ENCODE peak calls at places on chromosomes 4 and X, in nine cellular contexts. E is ovary, S is ascending aorta, A is GM23248, U is tibial nerve, K is MM.1S, C is transverse colon, T is sigmoid colon, V is PC-9. F is an unnamed sample.

GRCh38 chr4:124589827-124590226 is 122.7 kb downstream of the ANKRD50 start:
- DNase-seq in V (no peak), E (no peak), S (no peak), T (no peak), C (no peak), A (no peak), U (no peak), K (no peak), F (no peak)

GRCh38 chr4:90328558-90328957 is 201.4 kb downstream of the CCSER1 start:
- DNase-seq in U (no peak), C (peak; percentile 33), T (no peak), A (peak; percentile 12), E (no peak), V (no peak), K (no peak), S (no peak), F (no peak)

GRCh38 chrX:80139564-80139963 is 125.0 kb downstream of the TBX22 start:
- DNase-seq in S (no peak), C (no peak), A (no peak), V (no peak), U (no peak), K (no peak), E (no peak), T (no peak), F (no peak)

GRCh38 chr4:168995537-168996295 is 14.3 kb downstream of the CBR4 start:
- DNase-seq in C (no peak), V (no peak), A (peak; percentile 30), U (no peak), S (no peak), T (no peak), K (no peak), E (no peak), F (no peak)

GRCh38 chrX:140087865-140088264 is 122.5 kb upstream of the CXorf66 start:
- DNase-seq in U (no peak), E (no peak), S (no peak), T (no peak), V (no peak), C (no peak), K (no peak), A (no peak), F (no peak)

GRCh38 chr4:54066718-54067129 is 2.3 kb upstream of the CHIC2 start:
- DNase-seq in K (no peak), E (no peak), S (no peak), U (no peak), C (no peak), T (no peak), A (no peak), V (no peak), F (no peak)

GRCh38 chr4:125765936-125766335 is 451.2 kb downstream of the FAT4 start:
- DNase-seq in V (no peak), K (no peak), A (peak; percentile 43), S (no peak), T (no peak), E (no peak), U (no peak), C (no peak), F (no peak)

GRCh38 chr4:56050584-56050983 is 101.8 kb downstream of the CEP135 start:
- DNase-seq in A (no peak), C (no peak), E (no peak), V (no peak), T (no peak), K (no peak), U (no peak), S (no peak), F (no peak)

GRCh38 chrX:136176399-136176825 is 29.1 kb downstream of the FHL1 start:
- DNase-seq in V (peak; percentile 81), A (peak; percentile 82), C (no peak), S (peak; percentile 86), E (peak; percentile 24), U (peak; percentile 37), K (no peak), T (peak; percentile 84), F (no peak)

GRCh38 chr4:125664091-125664767 is 349.5 kb downstream of the FAT4 start:
- DNase-seq in V (no peak), U (no peak), A (no peak), K (no peak), C (no peak), T (no peak), E (no peak), S (no peak), F (no peak)

GRCh38 chr4:168183717-168184571 is 91.6 kb downstream of the ANXA10 start:
- DNase-seq in A (peak; percentile 61), T (no peak), V (no peak), S (no peak), U (no peak), C (no peak), E (no peak), K (peak; percentile 43), F (no peak)

GRCh38 chrX:135114392-135114791 is 5.9 kb downstream of the ETDB start:
- DNase-seq in V (peak; percentile 39), E (no peak), C (no peak), T (no peak), K (peak; percentile 18), S (no peak), U (no peak), A (no peak), F (no peak)

GRCh38 chrX:39981946-39982345 is 115.8 kb downstream of the BCOR start:
- DNase-seq in A (no peak), K (no peak), E (no peak), C (no peak), V (no peak), U (no peak), T (no peak), S (no peak), F (no peak)

GRCh38 chr4:121711263-121712000 is 14.7 kb upstream of the ANXA5 start:
- DNase-seq in S (peak; percentile 93), T (peak; percentile 96), A (peak; percentile 99), V (peak; percentile 86), E (peak; percentile 90), K (peak; percentile 21), U (peak; percentile 77), C (peak; percentile 73), F (no peak)

GRCh38 chrX:65587616-65588526 is 53.3 kb upstream of the LAS1L start:
- DNase-seq in K (no peak), V (no peak), E (peak; percentile 90), C (peak; percentile 86), U (peak; percentile 78), A (peak; percentile 74), T (peak; percentile 94), S (peak; percentile 86), F (no peak)

GRCh38 chr4:147638365-147638764 is 21.2 kb downstream of the TMEM184C start:
- DNase-seq in T (no peak), K (no peak), A (no peak), E (no peak), V (no peak), S (no peak), C (no peak), U (no peak), F (no peak)
- H3K36me3 ChIP-seq in T (peaks cover 21% of the 10 kb centered on the region), K (peaks cover 7% of the 10 kb centered on the region), A (peaks cover 42% of the 10 kb centered on the region), E (no peaks in the 10 kb centered on the region), V (no peaks in the 10 kb centered on the region), S (peaks cover 28% of the 10 kb centered on the region), C (no peaks in the 10 kb centered on the region), U (peaks cover 6% of the 10 kb centered on the region), F (peaks cover 29% of the 10 kb centered on the region)

DNA sequence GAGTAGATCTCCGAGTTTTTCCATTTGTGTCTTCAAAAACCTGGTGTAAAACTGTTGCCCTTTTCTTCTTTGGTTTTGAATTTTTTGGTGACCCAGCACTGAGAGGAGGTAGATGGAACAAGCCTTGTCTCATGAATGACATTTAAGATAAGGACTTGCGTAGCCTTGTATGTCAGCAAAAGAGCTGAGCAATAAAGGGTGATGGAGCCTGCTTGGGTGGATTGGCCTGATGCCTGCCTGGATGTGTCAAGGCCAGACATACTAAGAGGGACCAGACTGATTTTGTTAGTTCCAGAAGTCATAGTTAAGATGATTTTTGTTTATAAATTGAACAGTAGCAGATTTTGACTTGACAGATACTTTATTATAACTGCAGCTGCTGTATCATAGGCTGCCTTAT is 134.9 kb downstream of the POLA1 start:
- DNase-seq in C (no peak), V (no peak), K (no peak), E (peak; percentile 28), T (no peak), U (no peak), A (no peak), S (no peak), F (no peak)
- H3K36me3 ChIP-seq in C (no peaks in the 10 kb centered on the region), V (no peaks in the 10 kb centered on the region), K (no peaks in the 10 kb centered on the region), E (no peaks in the 10 kb centered on the region), T (no peaks in the 10 kb centered on the region), U (no peaks in the 10 kb centered on the region), A (no peaks in the 10 kb centered on the region), S (no peaks in the 10 kb centered on the region), F (no peaks in the 10 kb centered on the region)

GRCh38 chr4:184674011-184674410 is 24.5 kb downstream of the PRIMPOL start:
- DNase-seq in U (no peak), S (no peak), E (no peak), V (no peak), C (no peak), K (no peak), A (no peak), T (no peak), F (no peak)

GRCh38 chr4:184669251-184669650 is 19.7 kb downstream of the PRIMPOL start:
- DNase-seq in T (no peak), V (no peak), E (no peak), C (no peak), U (no peak), S (no peak), A (no peak), K (no peak), F (no peak)

GRCh38 chr4:184668096-184668495 is 18.6 kb downstream of the PRIMPOL start:
- DNase-seq in C (no peak), U (no peak), V (no peak), A (no peak), T (no peak), E (no peak), K (no peak), S (no peak), F (no peak)

GRCh38 chr4:184668511-184669114 is 19.1 kb downstream of the PRIMPOL start:
- DNase-seq in T (no peak), C (no peak), A (no peak), S (no peak), E (no peak), V (no peak), U (no peak), K (peak; percentile 72), F (no peak)

GRCh38 chr4:184671101-184671500 is 21.6 kb downstream of the PRIMPOL start:
- DNase-seq in K (no peak), U (no peak), E (no peak), C (peak; percentile 47), V (no peak), A (no peak), S (no peak), T (no peak), F (no peak)
- H3K36me3 ChIP-seq in K (no peaks in the 10 kb centered on the region), U (no peaks in the 10 kb centered on the region), E (no peaks in the 10 kb centered on the region), C (no peaks in the 10 kb centered on the region), V (peaks cover 3% of the 10 kb centered on the region), A (no peaks in the 10 kb centered on the region), S (peaks cover 18% of the 10 kb centered on the region), T (peaks cover 26% of the 10 kb centered on the region), F (no peaks in the 10 kb centered on the region)

DNA sequence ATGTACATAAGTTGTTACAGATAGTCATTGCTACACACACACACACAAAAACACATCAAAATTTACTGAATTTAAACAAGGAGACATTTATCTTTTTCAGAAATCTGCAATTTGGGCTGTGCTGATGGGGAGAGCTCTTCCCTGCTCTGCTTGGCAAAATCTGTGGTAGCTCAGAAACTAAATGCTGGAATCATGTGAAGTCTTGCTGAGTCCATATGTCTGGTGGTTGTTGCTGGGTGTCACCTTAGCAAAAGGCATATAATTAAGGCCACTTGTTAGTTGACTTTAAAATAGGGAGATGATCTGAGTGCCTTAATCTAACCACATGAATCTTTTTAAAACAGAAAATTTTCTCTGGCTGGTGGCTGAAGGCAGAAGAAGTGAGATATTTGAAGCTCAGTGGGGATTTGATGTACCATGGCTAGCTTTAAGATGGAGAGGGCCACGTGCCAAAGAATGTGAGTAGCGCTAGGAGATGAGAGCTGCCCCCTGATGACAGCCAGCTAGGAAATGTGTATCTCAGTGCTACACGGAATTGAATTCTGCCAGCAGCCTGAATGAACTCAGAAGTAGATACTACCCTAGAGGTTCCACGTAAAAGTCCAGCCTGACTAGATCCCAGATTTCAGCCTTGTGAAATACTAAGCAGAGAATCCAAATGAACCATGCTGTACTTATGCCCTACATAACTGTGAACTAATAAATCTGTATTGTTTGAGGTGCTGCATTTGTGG is 7.6 kb upstream of the GUF1 start:
- DNase-seq in T (no peak), U (no peak), E (no peak), K (no peak), A (peak; percentile 3), V (no peak), C (no peak), S (no peak), F (no peak)
- H3K36me3 ChIP-seq in T (no peaks in the 10 kb centered on the region), U (no peaks in the 10 kb centered on the region), E (no peaks in the 10 kb centered on the region), K (no peaks in the 10 kb centered on the region), A (no peaks in the 10 kb centered on the region), V (no peaks in the 10 kb centered on the region), C (no peaks in the 10 kb centered on the region), S (no peaks in the 10 kb centered on the region), F (no peaks in the 10 kb centered on the region)

F was measured in CD8-positive, alpha-beta T cell.